ENCODE peak calls at places on chromosomes 6 and 20, in six cellular contexts. R, O, G, C, I and Q are unnamed samples.
A peak's percentile ranks its signal among the peaks of the same experiment; 100 is the strongest.

GRCh38 chr6:157075549-157076426 is 247.5 kb downstream of the TMEM242 start:
- DNase-seq in C (no peak), G (no peak), R (no peak), I (no peak), O (no peak), Q (no peak)

GRCh38 chr20:48930035-48930434 is 8.5 kb downstream of the ARFGEF2 start:
- DNase-seq in R (no peak), I (no peak), C (no peak), G (no peak), O (no peak), Q (no peak)

GRCh38 chr6:82910818-82911217 is 154.8 kb downstream of the UBE3D start:
- DNase-seq in I (no peak), R (no peak), C (no peak), O (no peak), G (no peak), Q (no peak)

GRCh38 chr6:65170273-65170672 is 536.8 kb downstream of the EYS start:
- DNase-seq in I (no peak), R (no peak), O (no peak), G (no peak), C (no peak), Q (no peak)

GRCh38 chr6:109454483-109455160 is 950 bp downstream of the MICAL1 start:
- DNase-seq in G (peak; percentile 21), R (no peak), C (peak; percentile 58), I (peak; percentile 94), O (no peak), Q (peak; percentile 65)

GRCh38 chr20:52192296-52193007 is 873 bp upstream of the ZFP64 start:
- DNase-seq in R (no peak), I (no peak), G (peak; percentile 37), O (peak; percentile 78), C (no peak), Q (no peak)

GRCh38 chr6:90025418-90026089 is 131.3 kb downstream of the GJA10 start:
- DNase-seq in I (no peak), G (no peak), C (peak; percentile 20), O (no peak), R (peak; percentile 73), Q (no peak)

GRCh38 chr6:113610377-113610988 is 246.7 kb upstream of the MARCKS start:
- DNase-seq in O (no peak), R (no peak), I (no peak), C (no peak), G (no peak), Q (no peak)

GRCh38 chr20:62475027-62475818 is 572 bp downstream of the GATA5 start:
- DNase-seq in G (no peak), O (no peak), I (no peak), R (no peak), C (no peak), Q (no peak)

GRCh38 chr6:110319843-110320242 is 38.3 kb downstream of the METTL24 start:
- DNase-seq in I (no peak), C (no peak), G (no peak), O (no peak), R (no peak), Q (no peak)